ENCODE peak calls at places on chromosomes 4 and X, in four cellular contexts. I is fibroblast of lung, Q is lung, W is hepatocyte. A is an unnamed sample.

GRCh38 chr4:118783887-118784286 is 52.0 kb downstream of the SEC24D start:
- DNase-seq in Q (no peak), W (no peak), I (peak), A (no peak)

GRCh38 chr4:61246003-61246402 is 45.9 kb downstream of the ADGRL3 start:
- DNase-seq in Q (no peak), I (peak), W (no peak), A (no peak)

GRCh38 chrX:64976673-64977040 is 407 bp upstream of the ZC4H2 start:
- DNase-seq in Q (no peak), I (no peak), W (no peak), A (no peak)

GRCh38 chrX:154436597-154437397 is at the start of gene GDI1:
- DNase-seq in Q (peak), I (peak), W (peak), A (no peak)

GRCh38 chr4:55437356-55437796 is 41.6 kb downstream of the TMEM165 start:
- DNase-seq in I (peak), W (peak), Q (no peak), A (no peak)

GRCh38 chr4:6183740-6184139 is 16.6 kb downstream of the JAKMIP1 start:
- DNase-seq in W (no peak), Q (no peak), I (no peak), A (no peak)

GRCh38 chrX:69060631-69061408 is 104.4 kb downstream of the PJA1 start:
- DNase-seq in W (peak), Q (peak), I (peak), A (no peak)

GRCh38 chr4:99946346-99947189 is at the start of gene DNAJB14:
- DNase-seq in I (peak), Q (peak), W (peak), A (no peak)

GRCh38 chr4:123599920-123600394 is 203.4 kb downstream of the SPRY1 start:
- DNase-seq in W (peak), Q (peak), I (peak), A (no peak)

GRCh38 chrX:11580789-11581188 is 84.9 kb downstream of the ARHGAP6 start:
- DNase-seq in Q (no peak), I (no peak), W (no peak), A (no peak)

GRCh38 chrX:10235851-10236250 is 79.1 kb downstream of the CLCN4 start:
- DNase-seq in I (peak), Q (no peak), W (no peak), A (no peak)

GRCh38 chr4:148376151-148376550 is 66.1 kb downstream of the NR3C2 start:
- DNase-seq in W (peak), I (peak), Q (peak), A (peak)

GRCh38 chrX:104098151-104098808 is 14.0 kb upstream of the ZCCHC18 start:
- DNase-seq in Q (no peak), I (peak), W (peak), A (peak)

GRCh38 chrX:153398275-153398960 is 2.7 kb downstream of the PNMA6E start:
- DNase-seq in I (no peak), W (no peak), Q (no peak), A (no peak)

GRCh38 chr4:42985971-42986370 is 93.5 kb downstream of the GRXCR1 start:
- DNase-seq in W (no peak), Q (no peak), I (no peak), A (no peak)

GRCh38 chrX:16451331-16451730 is 198.6 kb upstream of the S100G start:
- DNase-seq in Q (no peak), I (peak), W (peak), A (no peak)

GRCh38 chr4:78556655-78557054 is 5.1 kb downstream of the ANXA3 start:
- DNase-seq in Q (no peak), I (no peak), W (no peak), A (no peak)

GRCh38 chrX:106917830-106918500 is 2.2 kb upstream of the CLDN2 start:
- DNase-seq in I (peak), Q (no peak), W (no peak), A (peak)

GRCh38 chrX:124098089-124098488 is 136.6 kb downstream of the STAG2 start:
- DNase-seq in I (peak), W (peak), Q (no peak), A (no peak)

GRCh38 chr4:182339246-182339645 is 96.0 kb downstream of the TENM3 start:
- DNase-seq in Q (no peak), W (peak), I (no peak), A (peak)

GRCh38 chr4:104591505-104591904 is 96.8 kb upstream of the CXXC4 start:
- DNase-seq in W (peak), Q (no peak), I (peak), A (no peak)

GRCh38 chr4:168664242-168664897 is 167.5 kb downstream of the PALLD start:
- DNase-seq in W (no peak), I (no peak), Q (no peak), A (no peak)

GRCh38 chrX:7372843-7373525 is 225.0 kb upstream of the PUDP start:
- DNase-seq in W (no peak), I (peak), Q (no peak), A (peak)

GRCh38 chr4:158914178-158914577 is 145.4 kb downstream of the FNIP2 start:
- DNase-seq in W (no peak), Q (no peak), I (peak), A (peak)

GRCh38 chr4:79682801-79683217 is 274.8 kb upstream of the GK2 start:
- DNase-seq in W (no peak), I (peak), Q (no peak), A (no peak)

GRCh38 chrX:106898462-106898861 is 4.7 kb downstream of the RIPPLY1 start:
- DNase-seq in I (peak), Q (no peak), W (peak), A (no peak)

GRCh38 chr4:48126621-48127020 is 7.4 kb downstream of the TXK start:
- DNase-seq in Q (no peak), W (no peak), I (no peak), A (no peak)

GRCh38 chrX:40166582-40166981 is 68.8 kb upstream of the BCOR start:
- DNase-seq in Q (no peak), W (peak), I (no peak), A (no peak)

GRCh38 chr4:41969666-41970065 is 11.9 kb upstream of the DCAF4L1 start:
- DNase-seq in Q (no peak), I (no peak), W (no peak), A (no peak)

GRCh38 chr4:164424852-164425251 is 329.1 kb upstream of the SMIM31 start:
- DNase-seq in W (no peak), I (no peak), Q (no peak), A (no peak)

GRCh38 chr4:66927937-66928336 is 617.4 kb downstream of the CENPC start:
- DNase-seq in W (no peak), I (no peak), Q (no peak), A (no peak)

GRCh38 chr4:67581208-67581857 is 22.8 kb downstream of the STAP1 start:
- DNase-seq in Q (no peak), W (no peak), I (no peak), A (no peak)

GRCh38 chr4:73019462-73020047 is 50.0 kb downstream of the COX18 start:
- DNase-seq in W (peak), I (peak), Q (no peak), A (no peak)

GRCh38 chrX:149248073-149248625 is 257.0 kb downstream of the IDS start:
- DNase-seq in Q (no peak), W (no peak), I (peak), A (no peak)

GRCh38 chr4:48093949-48094550 is 40.0 kb downstream of the TXK start:
- DNase-seq in W (peak), I (no peak), Q (no peak), A (peak)

GRCh38 chr4:155548173-155548572 is 118.5 kb upstream of the GUCY1A1 start:
- DNase-seq in I (no peak), W (no peak), Q (no peak), A (no peak)

GRCh38 chr4:139532951-139533350 is 23.1 kb downstream of the SETD7 start:
- DNase-seq in Q (no peak), I (no peak), W (no peak), A (no peak)

DNA sequence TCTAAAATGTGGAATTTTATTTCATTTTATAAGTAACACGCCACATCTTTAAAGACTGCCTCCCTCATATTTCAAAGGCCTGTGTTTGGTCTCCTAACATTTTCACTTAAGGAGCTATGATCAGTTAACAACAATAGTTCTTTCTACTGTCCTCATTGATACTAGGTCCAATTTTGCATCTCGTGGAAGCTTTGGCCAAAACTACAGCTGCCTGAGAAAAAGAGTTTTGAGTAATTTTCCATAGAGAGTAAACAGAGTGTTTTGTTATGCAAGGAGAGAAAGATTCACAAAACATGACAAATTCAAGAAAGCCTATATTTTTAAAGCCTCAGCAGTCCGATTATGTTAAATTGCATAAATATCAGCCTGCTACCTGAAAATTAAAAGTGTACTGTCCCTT is 11.4 kb upstream of the PCDH18 start:
- DNase-seq in Q (no peak), I (no peak), W (no peak), A (no peak)
- H3K27ac ChIP-seq in Q (no peak), I (no peak), W (no peak), A (no peak)

DNA sequence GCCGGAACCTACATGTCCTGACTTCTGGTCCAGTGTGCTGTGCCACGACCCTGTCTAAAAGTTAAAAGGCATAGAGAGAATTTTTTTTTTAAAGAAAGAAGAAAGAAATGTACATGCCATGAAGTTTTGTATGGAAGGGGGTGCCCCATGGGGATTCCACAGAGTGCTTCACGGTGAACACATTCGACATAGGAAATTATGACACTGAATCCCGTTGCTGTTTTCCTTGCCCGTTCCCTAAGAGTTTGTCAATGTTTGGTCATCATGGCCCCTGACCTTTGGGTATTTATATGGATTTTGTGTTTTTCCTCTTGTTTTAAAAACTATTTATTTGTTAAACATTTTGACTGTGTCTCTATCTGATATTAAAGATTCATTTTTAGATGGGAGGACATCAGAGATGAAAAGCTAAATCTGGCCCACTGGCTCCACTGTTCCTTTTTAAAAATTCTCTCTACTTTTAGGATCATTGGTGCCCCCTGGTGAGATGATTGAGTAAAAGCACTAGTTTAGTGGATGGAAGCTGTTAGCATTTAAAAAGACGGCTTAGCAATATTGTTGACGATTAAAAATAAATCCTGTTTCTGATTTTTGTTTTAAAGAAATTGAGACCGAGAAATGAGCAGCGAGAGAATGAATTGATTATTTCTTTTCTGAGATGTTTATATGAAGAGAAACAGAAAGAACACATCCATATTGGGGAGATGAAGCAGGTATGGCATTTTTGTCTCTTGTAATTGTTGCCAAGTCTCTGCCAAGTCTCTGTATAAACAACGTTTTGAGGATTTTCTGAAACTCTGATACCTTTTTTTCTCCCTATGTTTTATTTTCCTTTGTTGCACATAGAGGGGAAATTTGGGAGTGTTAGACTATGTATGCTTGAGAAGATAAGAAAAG is 75.0 kb downstream of the PTTG2 start:
- DNase-seq in W (peak), I (peak), Q (no peak), A (no peak)
- H3K27ac ChIP-seq in W (no peak), I (no peak), Q (no peak), A (no peak)

DNA sequence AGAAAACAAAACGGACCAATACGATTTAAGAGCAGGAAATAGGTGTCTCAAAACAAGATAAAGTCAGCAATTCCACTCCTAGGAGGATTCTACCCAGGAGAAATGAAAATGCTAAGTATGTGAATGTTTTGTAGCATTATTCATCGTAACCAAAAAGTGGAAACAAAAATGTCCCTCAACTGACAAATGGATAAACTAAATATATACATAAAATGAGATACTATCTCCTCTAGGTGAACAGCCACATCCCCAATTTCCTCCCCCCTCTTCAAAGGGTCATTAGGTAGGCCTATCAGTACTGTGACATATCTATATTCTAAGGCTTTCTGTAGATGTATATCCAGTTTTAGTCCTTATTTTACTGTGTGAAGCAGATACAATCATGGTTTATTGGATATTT is 18.0 kb downstream of the DDX3X start:
- DNase-seq in I (no peak), W (no peak), Q (no peak), A (no peak)
- H3K27ac ChIP-seq in I (no peak), W (no peak), Q (no peak), A (peak)

GRCh38 chr4:1874207-1874606 is 3.0 kb downstream of the NSD2 start:
- DNase-seq in W (no peak), Q (no peak), I (no peak), A (no peak)
- H3K27ac ChIP-seq in W (no peak), Q (no peak), I (no peak), A (peak)

DNA sequence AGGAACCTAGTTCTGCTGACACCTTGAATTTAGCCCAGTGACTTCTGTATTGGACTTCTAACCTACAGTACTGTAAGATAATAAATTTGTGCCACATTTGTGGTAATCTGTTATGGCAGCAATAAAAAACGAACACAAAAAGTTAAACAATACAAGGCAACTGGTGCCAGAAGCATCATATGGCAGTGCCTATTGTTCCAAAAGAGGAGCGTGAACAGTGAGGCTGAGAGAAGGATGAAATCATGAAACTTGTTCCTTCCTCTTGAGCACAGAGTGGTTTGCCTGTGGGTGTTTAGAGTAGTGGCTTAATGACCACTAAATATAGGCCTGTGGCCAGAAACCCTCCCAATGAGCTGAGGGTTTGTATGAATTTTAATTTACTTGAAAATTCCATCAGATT is 69.7 kb upstream of the PGRMC2 start:
- DNase-seq in I (no peak), Q (no peak), W (no peak), A (no peak)
- H3K27ac ChIP-seq in I (peak), Q (peak), W (peak), A (no peak)

A was measured in epithelial cell of prostate.